ENCODE peak calls at places on chromosomes 11 and 22, in eight cellular contexts. One of them, this sample, is unnamed.

GRCh38 chr22:37726240-37726887 is 29.5 kb downstream of the TRIOBP start:
- DNase-seq in spleen: no peak
- DNase-seq in right lobe of liver: no peak
- DNase-seq in cardiac muscle cell: no peak
- DNase-seq in lung: no peak
- DNase-seq in GM23338: no peak
- DNase-seq in osteoblast: peak; percentile 97
- DNase-seq in HepG2: no peak
- DNase-seq in this sample: no peak

GRCh38 chr11:123143476-123143875 is 51.6 kb downstream of the CLMP start:
- DNase-seq in right lobe of liver: no peak
- DNase-seq in GM23338: no peak
- DNase-seq in osteoblast: no peak
- DNase-seq in spleen: no peak
- DNase-seq in HepG2: no peak
- DNase-seq in cardiac muscle cell: no peak
- DNase-seq in lung: no peak
- DNase-seq in this sample: no peak

GRCh38 chr22:24325105-24325757 is 54.6 kb downstream of the SPECC1L start:
- DNase-seq in cardiac muscle cell: peak; percentile 51
- DNase-seq in spleen: no peak
- DNase-seq in osteoblast: peak; percentile 95
- DNase-seq in HepG2: peak; percentile 49
- DNase-seq in lung: no peak
- DNase-seq in GM23338: peak; percentile 54
- DNase-seq in right lobe of liver: no peak
- DNase-seq in this sample: no peak

GRCh38 chr22:38289583-38290082 is 16.8 kb upstream of the TMEM184B start:
- DNase-seq in GM23338: no peak
- DNase-seq in spleen: no peak
- DNase-seq in cardiac muscle cell: no peak
- DNase-seq in right lobe of liver: no peak
- DNase-seq in HepG2: no peak
- DNase-seq in osteoblast: no peak
- DNase-seq in lung: peak; percentile 46
- DNase-seq in this sample: no peak

GRCh38 chr11:10488581-10489443 is 33.7 kb downstream of the AMPD3 start:
- DNase-seq in spleen: peak; percentile 81
- DNase-seq in lung: no peak
- DNase-seq in GM23338: no peak
- DNase-seq in cardiac muscle cell: no peak
- DNase-seq in HepG2: no peak
- DNase-seq in right lobe of liver: peak; percentile 39
- DNase-seq in osteoblast: no peak
- DNase-seq in this sample: peak; percentile 77

GRCh38 chr22:29205598-29206371 is at the start of gene EMID1:
- DNase-seq in spleen: peak; percentile 84
- DNase-seq in lung: no peak
- DNase-seq in osteoblast: peak; percentile 93
- DNase-seq in right lobe of liver: no peak
- DNase-seq in GM23338: peak; percentile 67
- DNase-seq in cardiac muscle cell: peak; percentile 76
- DNase-seq in HepG2: no peak
- DNase-seq in this sample: peak; percentile 40

GRCh38 chr11:45178890-45179663 is 32.6 kb downstream of the PRDM11 start:
- DNase-seq in HepG2: no peak
- DNase-seq in cardiac muscle cell: no peak
- DNase-seq in spleen: no peak
- DNase-seq in right lobe of liver: no peak
- DNase-seq in GM23338: peak; percentile 11
- DNase-seq in lung: no peak
- DNase-seq in osteoblast: peak; percentile 88
- DNase-seq in this sample: no peak

GRCh38 chr22:44191036-44191454 is 10.3 kb downstream of the PARVG start:
- DNase-seq in right lobe of liver: no peak
- DNase-seq in cardiac muscle cell: no peak
- DNase-seq in HepG2: no peak
- DNase-seq in spleen: no peak
- DNase-seq in GM23338: no peak
- DNase-seq in osteoblast: no peak
- DNase-seq in lung: no peak
- DNase-seq in this sample: peak; percentile 32

GRCh38 chr11:129278586-129279319 is 86.6 kb upstream of the ARHGAP32 start:
- DNase-seq in lung: no peak
- DNase-seq in HepG2: no peak
- DNase-seq in right lobe of liver: peak; percentile 50
- DNase-seq in osteoblast: peak; percentile 84
- DNase-seq in spleen: peak; percentile 80
- DNase-seq in GM23338: peak; percentile 33
- DNase-seq in cardiac muscle cell: peak; percentile 53
- DNase-seq in this sample: peak; percentile 26

GRCh38 chr11:75626692-75627536 is 41.9 kb downstream of the MAP6 start:
- DNase-seq in spleen: no peak
- DNase-seq in cardiac muscle cell: no peak
- DNase-seq in osteoblast: peak; percentile 65
- DNase-seq in right lobe of liver: no peak
- DNase-seq in lung: no peak
- DNase-seq in HepG2: no peak
- DNase-seq in GM23338: no peak
- DNase-seq in this sample: no peak

GRCh38 chr11:58805065-58805464 is 39.4 kb downstream of the GLYATL2 start:
- DNase-seq in HepG2: no peak
- DNase-seq in cardiac muscle cell: no peak
- DNase-seq in spleen: no peak
- DNase-seq in right lobe of liver: no peak
- DNase-seq in lung: no peak
- DNase-seq in osteoblast: no peak
- DNase-seq in GM23338: no peak
- DNase-seq in this sample: no peak

GRCh38 chr11:36030707-36031365 is 87.0 kb downstream of the LDLRAD3 start:
- DNase-seq in right lobe of liver: no peak
- DNase-seq in osteoblast: no peak
- DNase-seq in lung: no peak
- DNase-seq in spleen: no peak
- DNase-seq in GM23338: no peak
- DNase-seq in cardiac muscle cell: no peak
- DNase-seq in HepG2: no peak
- DNase-seq in this sample: no peak

GRCh38 chr11:126637800-126638175 is 282.3 kb downstream of the ST3GAL4 start:
- DNase-seq in lung: no peak
- DNase-seq in HepG2: no peak
- DNase-seq in GM23338: no peak
- DNase-seq in cardiac muscle cell: no peak
- DNase-seq in spleen: no peak
- DNase-seq in osteoblast: peak; percentile 93
- DNase-seq in right lobe of liver: no peak
- DNase-seq in this sample: no peak

GRCh38 chr11:9675691-9676090 is 11.8 kb downstream of the SWAP70 start:
- DNase-seq in GM23338: peak; percentile 83
- DNase-seq in lung: no peak
- DNase-seq in osteoblast: no peak
- DNase-seq in spleen: no peak
- DNase-seq in cardiac muscle cell: no peak
- DNase-seq in HepG2: no peak
- DNase-seq in right lobe of liver: no peak
- DNase-seq in this sample: no peak

GRCh38 chr22:37843746-37844089 is 416 bp downstream of the ANKRD54 start:
- DNase-seq in cardiac muscle cell: no peak
- DNase-seq in GM23338: peak; percentile 58
- DNase-seq in right lobe of liver: peak; percentile 64
- DNase-seq in osteoblast: peak; percentile 93
- DNase-seq in spleen: peak; percentile 94
- DNase-seq in HepG2: no peak
- DNase-seq in lung: no peak
- DNase-seq in this sample: peak; percentile 75

GRCh38 chr11:66842896-66843775 is at the start of gene RCE1:
- DNase-seq in cardiac muscle cell: peak; percentile 92
- DNase-seq in spleen: peak; percentile 97
- DNase-seq in lung: peak; percentile 89
- DNase-seq in GM23338: peak; percentile 91
- DNase-seq in osteoblast: peak; percentile 100
- DNase-seq in right lobe of liver: peak; percentile 93
- DNase-seq in HepG2: peak; percentile 71
- DNase-seq in this sample: peak; percentile 96

GRCh38 chr11:120853435-120853834 is 170.5 kb upstream of the TBCEL start:
- DNase-seq in right lobe of liver: no peak
- DNase-seq in lung: no peak
- DNase-seq in osteoblast: peak; percentile 27
- DNase-seq in spleen: no peak
- DNase-seq in HepG2: no peak
- DNase-seq in cardiac muscle cell: no peak
- DNase-seq in GM23338: no peak
- DNase-seq in this sample: no peak

GRCh38 chr11:134026655-134027343 is 42.1 kb upstream of the JAM3 start:
- DNase-seq in lung: no peak
- DNase-seq in HepG2: no peak
- DNase-seq in right lobe of liver: no peak
- DNase-seq in spleen: no peak
- DNase-seq in cardiac muscle cell: peak; percentile 60
- DNase-seq in osteoblast: no peak
- DNase-seq in GM23338: peak; percentile 45
- DNase-seq in this sample: no peak

GRCh38 chr11:66221726-66222236 is 46.7 kb upstream of the RAB1B start:
- DNase-seq in cardiac muscle cell: no peak
- DNase-seq in osteoblast: no peak
- DNase-seq in spleen: peak; percentile 44
- DNase-seq in GM23338: no peak
- DNase-seq in right lobe of liver: peak; percentile 42
- DNase-seq in lung: no peak
- DNase-seq in HepG2: no peak
- DNase-seq in this sample: no peak

DNA sequence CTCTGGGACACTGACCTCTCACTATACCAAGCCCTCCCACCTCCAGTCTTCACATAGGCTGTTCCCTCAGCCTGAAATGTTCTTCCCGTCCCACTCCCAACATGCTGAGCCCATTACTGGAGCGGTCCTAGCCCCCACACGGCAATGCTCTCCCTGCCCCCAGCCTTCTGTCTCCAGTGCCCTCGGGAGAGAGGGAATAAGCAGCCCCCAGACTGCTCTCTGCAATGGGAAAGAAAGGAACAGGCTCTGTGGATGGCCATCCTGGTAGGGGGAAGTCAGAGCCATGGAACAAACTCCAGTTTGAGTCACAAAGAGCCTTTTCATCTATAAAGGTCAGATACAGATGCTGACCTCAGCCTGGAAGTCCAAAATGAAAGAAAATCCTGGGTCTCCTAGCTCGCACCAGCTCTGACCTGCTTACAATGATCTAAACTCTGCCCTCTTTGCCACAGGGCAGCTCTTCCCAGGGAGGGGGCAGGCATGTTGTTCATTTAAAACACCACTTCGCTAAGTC is 62.6 kb downstream of the FLRT1 start:
- DNase-seq in cardiac muscle cell: no peak
- DNase-seq in osteoblast: no peak
- DNase-seq in lung: no peak
- DNase-seq in right lobe of liver: no peak
- DNase-seq in spleen: no peak
- DNase-seq in GM23338: no peak
- DNase-seq in HepG2: peak; percentile 73
- DNase-seq in this sample: no peak
- H3K4me1 ChIP-seq in cardiac muscle cell: peaks cover 18% of the 10 kb centered on the region
- H3K4me1 ChIP-seq in osteoblast: peaks cover 20% of the 10 kb centered on the region
- H3K4me1 ChIP-seq in lung: peaks cover 12% of the 10 kb centered on the region
- H3K4me1 ChIP-seq in right lobe of liver: peaks cover 4% of the 10 kb centered on the region
- H3K4me1 ChIP-seq in spleen: peaks cover 15% of the 10 kb centered on the region
- H3K4me1 ChIP-seq in GM23338: peaks cover 3% of the 10 kb centered on the region
- H3K4me1 ChIP-seq in HepG2: peaks cover 51% of the 10 kb centered on the region
- H3K4me1 ChIP-seq in this sample: no peaks in the 10 kb centered on the region

DNA sequence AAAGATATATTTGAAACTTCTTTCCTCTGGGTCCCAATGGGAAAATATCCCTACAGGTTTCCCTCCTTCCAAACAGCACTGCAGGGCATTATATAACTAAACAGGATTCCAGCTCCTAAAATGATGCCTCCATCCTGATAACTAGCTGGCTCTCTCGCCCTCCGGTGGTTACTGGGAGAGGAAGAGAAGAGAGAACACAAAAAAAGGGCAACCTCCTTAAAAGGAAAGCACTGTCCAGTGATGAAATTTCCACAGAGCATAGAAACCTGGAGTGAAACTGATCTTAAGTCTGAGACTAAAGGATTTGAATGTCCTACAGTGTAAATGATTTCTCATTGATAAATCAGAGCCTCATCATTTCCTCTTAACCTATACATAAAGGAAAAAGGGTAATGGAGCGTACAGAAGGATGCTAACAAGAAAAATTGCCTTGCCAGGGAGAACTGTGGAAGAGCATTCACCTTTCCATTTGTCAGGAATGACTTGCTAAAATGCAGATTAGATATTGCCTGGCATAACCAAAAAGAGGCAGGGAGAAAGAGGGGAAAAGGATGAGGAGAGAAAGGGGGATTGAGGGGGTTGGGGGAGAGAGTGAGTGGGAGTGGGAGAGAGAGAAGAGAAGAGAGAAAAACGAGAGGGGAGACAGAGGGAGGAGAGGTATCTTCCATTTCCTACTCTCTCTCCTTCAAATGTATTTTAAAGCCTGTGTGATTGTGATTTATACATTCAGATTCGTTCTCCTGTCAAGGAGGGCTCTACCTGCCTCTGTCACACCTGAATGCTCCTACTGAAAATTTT is 121.4 kb downstream of the APOL5 start:
- DNase-seq in osteoblast: no peak
- DNase-seq in HepG2: peak; percentile 45
- DNase-seq in right lobe of liver: no peak
- DNase-seq in spleen: no peak
- DNase-seq in lung: no peak
- DNase-seq in cardiac muscle cell: peak; percentile 60
- DNase-seq in GM23338: peak; percentile 70
- DNase-seq in this sample: peak; percentile 35
- H3K4me3 ChIP-seq in osteoblast: peak overlapping the region; percentile 81
- H3K4me3 ChIP-seq in HepG2: no peak overlapping the region
- H3K4me3 ChIP-seq in right lobe of liver: no peak overlapping the region
- H3K4me3 ChIP-seq in spleen: no peak overlapping the region
- H3K4me3 ChIP-seq in lung: no peak overlapping the region
- H3K4me3 ChIP-seq in cardiac muscle cell: peak overlapping the region; percentile 90
- H3K4me3 ChIP-seq in GM23338: peak overlapping the region; percentile 54
- H3K4me3 ChIP-seq in this sample: no peak overlapping the region

GRCh38 chr22:19873960-19874306 is 19.3 kb upstream of the GNB1L start:
- DNase-seq in right lobe of liver: no peak
- DNase-seq in lung: no peak
- DNase-seq in cardiac muscle cell: no peak
- DNase-seq in osteoblast: peak; percentile 68
- DNase-seq in GM23338: no peak
- DNase-seq in HepG2: no peak
- DNase-seq in spleen: peak; percentile 57
- DNase-seq in this sample: no peak
- TF ChIP-seq CTCF in right lobe of liver: no peak
- TF ChIP-seq CTCF in lung: no peak
- TF ChIP-seq CTCF in cardiac muscle cell: no peak
- TF ChIP-seq CTCF in osteoblast: no peak
- TF ChIP-seq CTCF in GM23338: no peak
- TF ChIP-seq CTCF in HepG2: no peak
- TF ChIP-seq CTCF in spleen: no peak
- TF ChIP-seq CTCF in this sample: no peak

DNA sequence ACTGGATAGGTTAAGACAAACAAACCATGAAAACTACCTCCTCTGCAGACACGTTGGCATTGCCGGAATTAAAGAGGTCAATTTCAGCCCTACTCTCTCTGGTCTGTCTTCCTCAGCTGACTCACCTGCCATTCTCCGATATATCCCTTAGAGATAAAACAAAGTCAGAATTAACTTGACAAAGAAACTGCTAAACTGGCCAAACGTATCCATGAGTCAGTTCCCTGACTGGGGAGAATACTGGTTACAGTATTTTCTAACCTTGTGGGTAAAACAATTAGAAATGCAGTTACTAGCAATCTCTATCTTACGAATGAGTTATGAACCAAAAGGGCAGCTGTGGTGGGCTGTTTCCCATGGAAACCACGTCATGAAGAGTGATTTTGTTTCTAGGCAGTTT is 96.2 kb downstream of the RDX start:
- DNase-seq in spleen: no peak
- DNase-seq in osteoblast: peak; percentile 31
- DNase-seq in lung: peak; percentile 13
- DNase-seq in HepG2: no peak
- DNase-seq in GM23338: peak; percentile 33
- DNase-seq in cardiac muscle cell: no peak
- DNase-seq in right lobe of liver: no peak
- DNase-seq in this sample: no peak
- H3K4me1 ChIP-seq in spleen: no peaks in the 10 kb centered on the region
- H3K4me1 ChIP-seq in osteoblast: peaks cover 19% of the 10 kb centered on the region
- H3K4me1 ChIP-seq in lung: peaks cover 2% of the 10 kb centered on the region
- H3K4me1 ChIP-seq in HepG2: no peaks in the 10 kb centered on the region
- H3K4me1 ChIP-seq in GM23338: peaks cover 12% of the 10 kb centered on the region
- H3K4me1 ChIP-seq in cardiac muscle cell: peaks cover 19% of the 10 kb centered on the region
- H3K4me1 ChIP-seq in right lobe of liver: no peaks in the 10 kb centered on the region
- H3K4me1 ChIP-seq in this sample: no peaks in the 10 kb centered on the region

This sample was measured in mucosa of descending colon.